ENCODE peak calls at places on chromosomes 3 and 15, in five cellular contexts. A, W, Y, U and D are unnamed samples.

GRCh38 chr3:172550347-172550943 is 27.2 kb upstream of the TNFSF10 start:
- DNase-seq in A (no peak), W (no peak), Y (peak), U (peak), D (no peak)

GRCh38 chr15:72117448-72117697 is 577 bp downstream of the MYO9A start:
- DNase-seq in A (peak), W (peak), Y (peak), U (no peak), D (peak)

GRCh38 chr3:48568476-48568875 is 4.9 kb upstream of the UCN2 start:
- DNase-seq in A (no peak), W (no peak), Y (no peak), U (no peak), D (no peak)

GRCh38 chr3:178520436-178520835 is 15.8 kb upstream of the KCNMB2 start:
- DNase-seq in A (no peak), W (no peak), Y (no peak), U (no peak), D (no peak)

GRCh38 chr3:4596596-4596995 is 103.4 kb downstream of the ITPR1 start:
- DNase-seq in A (no peak), W (no peak), Y (no peak), U (no peak), D (no peak)

GRCh38 chr3:4290272-4290893 is 12.8 kb upstream of the SETMAR start:
- DNase-seq in A (peak), W (peak), Y (peak), U (peak), D (peak)

GRCh38 chr15:68711406-68711805 is 109.3 kb downstream of the ANP32A start:
- DNase-seq in A (no peak), W (no peak), Y (no peak), U (no peak), D (no peak)

GRCh38 chr3:126370606-126371005 is 13.4 kb upstream of the KLF15 start:
- DNase-seq in A (no peak), W (no peak), Y (no peak), U (no peak), D (no peak)

GRCh38 chr3:144687862-144688261 is 716.2 kb downstream of the DIPK2A start:
- DNase-seq in A (no peak), W (no peak), Y (peak), U (no peak), D (no peak)

GRCh38 chr3:119175869-119176756 is 2.7 kb downstream of the UPK1B start:
- DNase-seq in A (no peak), W (no peak), Y (peak), U (peak), D (no peak)

GRCh38 chr3:21914451-21914850 is 163.4 kb upstream of the ZNF385D start:
- DNase-seq in A (no peak), W (no peak), Y (no peak), U (no peak), D (no peak)

GRCh38 chr15:64423970-64424369 is 36.3 kb downstream of the TRIP4 start:
- DNase-seq in A (no peak), W (no peak), Y (no peak), U (no peak), D (no peak)

GRCh38 chr15:92747047-92747446 is 91.5 kb upstream of the FAM174B start:
- DNase-seq in A (no peak), W (no peak), Y (no peak), U (no peak), D (no peak)

GRCh38 chr15:62637498-62637897 is 405.0 kb upstream of the TPM1 start:
- DNase-seq in A (no peak), W (no peak), Y (no peak), U (no peak), D (no peak)

GRCh38 chr3:43248956-43249355 is 37.4 kb upstream of the SNRK start:
- DNase-seq in A (no peak), W (no peak), Y (no peak), U (no peak), D (no peak)

GRCh38 chr15:69679623-69680228 is 227.1 kb downstream of the RPLP1 start:
- DNase-seq in A (no peak), W (no peak), Y (no peak), U (no peak), D (no peak)

GRCh38 chr15:85751731-85752421 is 42.8 kb downstream of the KLHL25 start:
- DNase-seq in A (no peak), W (no peak), Y (no peak), U (no peak), D (no peak)

GRCh38 chr3:27138562-27138961 is 230.6 kb downstream of the NEK10 start:
- DNase-seq in A (no peak), W (no peak), Y (no peak), U (no peak), D (no peak)

GRCh38 chr15:63915209-63915887 is 81.6 kb upstream of the HERC1 start:
- DNase-seq in A (no peak), W (no peak), Y (no peak), U (no peak), D (peak)

GRCh38 chr3:169573129-169573528 is 90.4 kb downstream of the MECOM start:
- DNase-seq in A (no peak), W (no peak), Y (no peak), U (no peak), D (peak)
- TF ChIP-seq CTCF in A (no peak), W (no peak), Y (no peak), U (no peak), D (peak)

GRCh38 chr3:30084304-30084703 is 522.1 kb upstream of the TGFBR2 start:
- DNase-seq in A (no peak), W (no peak), Y (no peak), U (no peak), D (no peak)
- TF ChIP-seq CTCF in A (no peak), W (no peak), Y (no peak), U (no peak), D (no peak)

GRCh38 chr15:90154861-90155626 is 46.1 kb upstream of the SEMA4B start:
- DNase-seq in A (no peak), W (peak), Y (peak), U (peak), D (no peak)
- TF ChIP-seq CTCF in A (no peak), W (no peak), Y (no peak), U (no peak), D (no peak)

GRCh38 chr3:80445053-80445452 is 677.3 kb upstream of the ROBO1 start:
- DNase-seq in A (no peak), W (no peak), Y (no peak), U (no peak), D (no peak)

DNA sequence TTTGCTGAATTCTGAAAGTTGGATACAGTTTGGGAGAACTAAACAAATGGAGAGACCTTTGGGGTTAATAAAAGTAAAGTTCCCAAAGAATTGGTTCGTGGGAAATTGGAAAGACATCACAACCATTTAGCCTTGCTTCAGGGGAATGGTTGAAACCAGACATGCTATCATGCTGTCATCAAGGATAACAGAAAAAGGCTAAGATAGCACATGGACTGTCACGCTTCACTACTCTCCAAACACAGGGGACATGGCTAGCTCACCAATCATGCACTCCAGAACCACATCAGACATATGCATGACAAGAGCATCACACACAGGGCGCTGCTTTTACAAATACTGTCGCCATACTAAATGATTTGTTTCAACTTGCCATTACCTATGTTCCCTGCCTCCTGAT is 671.7 kb upstream of the ROBO1 start:
- DNase-seq in A (no peak), W (no peak), Y (no peak), U (no peak), D (no peak)
- TF ChIP-seq CTCF in A (no peak), W (no peak), Y (no peak), U (no peak), D (no peak)

GRCh38 chr3:141305436-141305835 is 62.9 kb upstream of the ZBTB38 start:
- DNase-seq in A (no peak), W (no peak), Y (peak), U (peak), D (no peak)
- TF ChIP-seq CTCF in A (no peak), W (no peak), Y (peak), U (peak), D (peak)

GRCh38 chr3:47475570-47476329 is at the start of gene SCAP:
- DNase-seq in A (peak), W (peak), Y (peak), U (peak), D (peak)
- TF ChIP-seq CTCF in A (peak), W (peak), Y (peak), U (peak), D (peak)

GRCh38 chr3:50297896-50298725 is 1.1 kb downstream of the HYAL3 start:
- DNase-seq in A (no peak), W (peak), Y (no peak), U (no peak), D (no peak)
- TF ChIP-seq CTCF in A (peak), W (no peak), Y (peak), U (no peak), D (no peak)

GRCh38 chr15:66220587-66220986 is 33.0 kb downstream of the MEGF11 start:
- DNase-seq in A (no peak), W (no peak), Y (no peak), U (no peak), D (no peak)
- TF ChIP-seq CTCF in A (no peak), W (no peak), Y (peak), U (no peak), D (peak)

GRCh38 chr3:30933478-30934207 is 39.2 kb upstream of the GADL1 start:
- DNase-seq in A (no peak), W (no peak), Y (no peak), U (no peak), D (no peak)

GRCh38 chr3:30934208-30934550 is 39.7 kb upstream of the GADL1 start:
- DNase-seq in A (no peak), W (peak), Y (peak), U (peak), D (peak)
- TF ChIP-seq CTCF in A (peak), W (peak), Y (peak), U (peak), D (peak)

GRCh38 chr15:26842391-26842790 is 24.5 kb upstream of the GABRA5 start:
- DNase-seq in A (no peak), W (no peak), Y (no peak), U (no peak), D (no peak)

GRCh38 chr15:26844901-26845300 is 22.0 kb upstream of the GABRA5 start:
- DNase-seq in A (no peak), W (no peak), Y (no peak), U (no peak), D (no peak)

GRCh38 chr15:26841941-26842340 is 24.9 kb upstream of the GABRA5 start:
- DNase-seq in A (no peak), W (no peak), Y (no peak), U (no peak), D (no peak)

GRCh38 chr15:26841514-26841913 is 25.3 kb upstream of the GABRA5 start:
- DNase-seq in A (no peak), W (no peak), Y (no peak), U (no peak), D (no peak)

GRCh38 chr15:26838742-26839460 is 28.0 kb upstream of the GABRA5 start:
- DNase-seq in A (no peak), W (no peak), Y (no peak), U (no peak), D (peak)
- TF ChIP-seq CTCF in A (peak), W (peak), Y (no peak), U (peak), D (no peak)